ENCODE peak calls at places on chromosome 5, in ten cellular contexts. O is Peyer's patch, I is neural crest cell, U is Calu3, L is stomach, B is HFFc6, W is epithelial cell of proximal tubule, M is lower leg skin, F is H9, X is foreskin fibroblast. Q is an unnamed sample.

GRCh38 chr5:156879665-156880285 is 29.7 kb downstream of the PPP1R2B start:
- DNase-seq in O (no peak), I (no peak), U (no peak), L (no peak), B (no peak), W (no peak), M (no peak), F (no peak), X (no peak), Q (no peak)

GRCh38 chr5:150989695-150990094 is 30.7 kb upstream of the GPX3 start:
- DNase-seq in O (no peak), I (no peak), U (no peak), L (no peak), B (no peak), W (no peak), M (no peak), F (peak), X (no peak), Q (no peak)

GRCh38 chr5:132840896-132841818 is 10.7 kb upstream of the SHROOM1 start:
- DNase-seq in O (no peak), I (no peak), U (no peak), L (no peak), B (peak), W (no peak), M (no peak), F (no peak), X (peak), Q (no peak)

GRCh38 chr5:93800988-93801811 is 59.8 kb upstream of the POU5F2 start:
- DNase-seq in O (no peak), I (peak), U (peak), L (no peak), B (peak), W (no peak), M (no peak), F (no peak), X (peak), Q (peak)

GRCh38 chr5:6714221-6715041 is 1.2 kb downstream of the TENT4A start:
- DNase-seq in O (peak), I (no peak), U (peak), L (no peak), B (no peak), W (no peak), M (no peak), F (no peak), X (no peak), Q (peak)

GRCh38 chr5:74389531-74390305 is 250.8 kb downstream of the ENC1 start:
- DNase-seq in O (no peak), I (no peak), U (no peak), L (no peak), B (no peak), W (no peak), M (no peak), F (no peak), X (no peak), Q (no peak)

GRCh38 chr5:169580964-169581363 is 2.6 kb upstream of the SPDL1 start:
- DNase-seq in O (no peak), I (no peak), U (no peak), L (no peak), B (no peak), W (no peak), M (no peak), F (no peak), X (no peak), Q (no peak)

GRCh38 chr5:125660231-125660895 is 762.8 kb upstream of the GRAMD2B start:
- DNase-seq in O (no peak), I (no peak), U (no peak), L (no peak), B (no peak), W (no peak), M (no peak), F (no peak), X (no peak), Q (no peak)

GRCh38 chr5:130720355-130720754 is 444.7 kb downstream of the HINT1 start:
- DNase-seq in O (no peak), I (no peak), U (peak), L (no peak), B (no peak), W (no peak), M (no peak), F (no peak), X (no peak), Q (peak)

GRCh38 chr5:60510663-60511062 is 189.3 kb downstream of the DEPDC1B start:
- DNase-seq in O (no peak), I (no peak), U (no peak), L (no peak), B (no peak), W (no peak), M (no peak), F (no peak), X (no peak), Q (no peak)

GRCh38 chr5:136028782-136029742 is at the start of gene TGFBI:
- DNase-seq in O (peak), I (peak), U (peak), L (peak), B (peak), W (no peak), M (peak), F (peak), X (peak), Q (peak)

GRCh38 chr5:137649228-137649890 is 86.5 kb downstream of the KLHL3 start:
- DNase-seq in O (no peak), I (no peak), U (no peak), L (no peak), B (peak), W (no peak), M (no peak), F (no peak), X (peak), Q (no peak)

GRCh38 chr5:142671801-142672200 is 14.1 kb downstream of the FGF1 start:
- DNase-seq in O (no peak), I (no peak), U (no peak), L (no peak), B (peak), W (peak), M (no peak), F (no peak), X (peak), Q (no peak)

GRCh38 chr5:141338538-141339306 is at the start of gene PCDHGA2:
- DNase-seq in O (no peak), I (no peak), U (no peak), L (no peak), B (peak), W (no peak), M (no peak), F (peak), X (peak), Q (no peak)

GRCh38 chr5:133779828-133780475 is 167.6 kb upstream of the FSTL4 start:
- DNase-seq in O (no peak), I (no peak), U (no peak), L (no peak), B (no peak), W (no peak), M (no peak), F (peak), X (no peak), Q (no peak)

GRCh38 chr5:110054240-110054639 is 364.5 kb downstream of the MAN2A1 start:
- DNase-seq in O (peak), I (no peak), U (peak), L (peak), B (no peak), W (no peak), M (peak), F (no peak), X (no peak), Q (no peak)

GRCh38 chr5:116137544-116138378 is 52.9 kb downstream of the COMMD10 start:
- DNase-seq in O (no peak), I (peak), U (peak), L (no peak), B (peak), W (peak), M (no peak), F (no peak), X (peak), Q (peak)

GRCh38 chr5:119613937-119614336 is 15.4 kb upstream of the FAM170A start:
- DNase-seq in O (no peak), I (no peak), U (no peak), L (no peak), B (no peak), W (no peak), M (no peak), F (no peak), X (no peak), Q (no peak)

GRCh38 chr5:179355976-179356968 is 11.0 kb upstream of the ADAMTS2 start:
- DNase-seq in O (no peak), I (no peak), U (no peak), L (no peak), B (no peak), W (no peak), M (peak), F (no peak), X (peak), Q (no peak)

GRCh38 chr5:133565993-133566392 is 46.3 kb downstream of the FSTL4 start:
- DNase-seq in O (no peak), I (peak), U (peak), L (no peak), B (no peak), W (no peak), M (no peak), F (no peak), X (peak), Q (peak)

GRCh38 chr5:67815455-67816391 is 399.8 kb upstream of the PIK3R1 start:
- DNase-seq in O (no peak), I (no peak), U (peak), L (no peak), B (no peak), W (no peak), M (no peak), F (no peak), X (no peak), Q (no peak)

GRCh38 chr5:17228833-17229291 is 11.4 kb downstream of the BASP1 start:
- DNase-seq in O (no peak), I (no peak), U (no peak), L (no peak), B (peak), W (no peak), M (no peak), F (no peak), X (peak), Q (no peak)

GRCh38 chr5:174338204-174339010 is 292.9 kb downstream of the NSG2 start:
- DNase-seq in O (no peak), I (no peak), U (no peak), L (no peak), B (no peak), W (no peak), M (no peak), F (no peak), X (no peak), Q (no peak)

GRCh38 chr5:34531736-34532135 is 124.4 kb upstream of the RAI14 start:
- DNase-seq in O (no peak), I (no peak), U (no peak), L (no peak), B (no peak), W (no peak), M (no peak), F (no peak), X (no peak), Q (no peak)

GRCh38 chr5:104095527-104095926 is 532.9 kb upstream of the NUDT12 start:
- DNase-seq in O (no peak), I (no peak), U (no peak), L (no peak), B (no peak), W (no peak), M (no peak), F (no peak), X (no peak), Q (no peak)

GRCh38 chr5:177600458-177601018 is 606 bp downstream of the B4GALT7 start:
- DNase-seq in O (peak), I (no peak), U (no peak), L (no peak), B (no peak), W (no peak), M (no peak), F (no peak), X (no peak), Q (no peak)

GRCh38 chr5:111928501-111928900 is 171.5 kb upstream of the NREP start:
- DNase-seq in O (no peak), I (no peak), U (no peak), L (no peak), B (no peak), W (no peak), M (no peak), F (no peak), X (no peak), Q (no peak)

GRCh38 chr5:180640301-180640764 is 9.1 kb downstream of the FLT4 start:
- DNase-seq in O (no peak), I (no peak), U (no peak), L (no peak), B (no peak), W (no peak), M (no peak), F (no peak), X (no peak), Q (no peak)

GRCh38 chr5:173010021-173010420 is 26.4 kb downstream of the ATP6V0E1 start:
- DNase-seq in O (no peak), I (no peak), U (no peak), L (no peak), B (no peak), W (no peak), M (no peak), F (no peak), X (peak), Q (no peak)

GRCh38 chr5:173016069-173016455 is 32.5 kb downstream of the ATP6V0E1 start:
- DNase-seq in O (no peak), I (no peak), U (no peak), L (no peak), B (no peak), W (no peak), M (no peak), F (no peak), X (no peak), Q (no peak)

GRCh38 chr5:173012882-173013281 is 29.3 kb downstream of the ATP6V0E1 start:
- DNase-seq in O (no peak), I (no peak), U (no peak), L (no peak), B (no peak), W (peak), M (no peak), F (no peak), X (no peak), Q (no peak)

GRCh38 chr5:173011602-173012001 is 28.0 kb downstream of the ATP6V0E1 start:
- DNase-seq in O (no peak), I (no peak), U (no peak), L (no peak), B (no peak), W (no peak), M (no peak), F (no peak), X (no peak), Q (no peak)

GRCh38 chr5:173010547-173011464 is 27.2 kb downstream of the ATP6V0E1 start:
- DNase-seq in O (no peak), I (peak), U (peak), L (peak), B (no peak), W (no peak), M (peak), F (peak), X (no peak), Q (peak)
- TF ChIP-seq CTCF in O (peak), I (peak), U (no peak), L (no peak), B (no peak), W (peak), M (no peak), F (peak), X (peak), Q (peak)

GRCh38 chr5:148311516-148311915 is 707 bp upstream of the SPINK7 start:
- DNase-seq in O (no peak), I (no peak), U (no peak), L (no peak), B (no peak), W (peak), M (no peak), F (no peak), X (no peak), Q (no peak)

GRCh38 chr5:148309746-148310145 is 2.5 kb upstream of the SPINK7 start:
- DNase-seq in O (no peak), I (no peak), U (no peak), L (no peak), B (no peak), W (no peak), M (no peak), F (no peak), X (no peak), Q (no peak)

GRCh38 chr5:148312159-148312558 is at the start of gene SPINK7:
- DNase-seq in O (no peak), I (no peak), U (no peak), L (peak), B (no peak), W (no peak), M (no peak), F (no peak), X (no peak), Q (no peak)

GRCh38 chr5:148309019-148309418 is 3.2 kb upstream of the SPINK7 start:
- DNase-seq in O (no peak), I (no peak), U (no peak), L (no peak), B (no peak), W (no peak), M (no peak), F (no peak), X (no peak), Q (no peak)

GRCh38 chr5:148306446-148306845 is 5.8 kb upstream of the SPINK7 start:
- DNase-seq in O (no peak), I (no peak), U (no peak), L (no peak), B (no peak), W (no peak), M (no peak), F (no peak), X (no peak), Q (no peak)
- TF ChIP-seq CTCF in O (no peak), I (no peak), U (no peak), L (no peak), B (no peak), W (peak), M (no peak), F (peak), X (no peak), Q (no peak)

DNA sequence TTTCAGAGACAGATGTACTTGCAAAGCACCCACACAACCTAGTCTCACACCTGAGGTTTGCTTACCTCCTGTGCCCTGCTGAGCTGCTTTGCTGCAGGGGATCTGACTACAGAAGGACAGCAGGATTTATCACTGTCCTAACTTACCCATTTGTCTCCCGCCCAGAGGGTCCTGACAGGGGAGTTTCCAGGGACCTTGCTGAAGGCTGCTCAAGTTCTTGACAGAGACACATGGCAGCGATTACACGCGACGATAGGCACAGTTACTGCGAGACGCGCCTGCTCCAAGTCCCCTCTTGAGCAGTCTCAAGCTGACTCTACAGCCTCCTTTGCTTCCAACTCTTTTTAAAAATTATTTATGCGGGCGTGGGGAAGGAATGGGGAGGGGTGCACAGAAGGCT is 24.6 kb upstream of the GALNT10 start:
- DNase-seq in O (no peak), I (no peak), U (no peak), L (no peak), B (no peak), W (no peak), M (no peak), F (peak), X (no peak), Q (peak)
- TF ChIP-seq CTCF in O (no peak), I (no peak), U (no peak), L (no peak), B (no peak), W (no peak), M (no peak), F (no peak), X (no peak), Q (no peak)

DNA sequence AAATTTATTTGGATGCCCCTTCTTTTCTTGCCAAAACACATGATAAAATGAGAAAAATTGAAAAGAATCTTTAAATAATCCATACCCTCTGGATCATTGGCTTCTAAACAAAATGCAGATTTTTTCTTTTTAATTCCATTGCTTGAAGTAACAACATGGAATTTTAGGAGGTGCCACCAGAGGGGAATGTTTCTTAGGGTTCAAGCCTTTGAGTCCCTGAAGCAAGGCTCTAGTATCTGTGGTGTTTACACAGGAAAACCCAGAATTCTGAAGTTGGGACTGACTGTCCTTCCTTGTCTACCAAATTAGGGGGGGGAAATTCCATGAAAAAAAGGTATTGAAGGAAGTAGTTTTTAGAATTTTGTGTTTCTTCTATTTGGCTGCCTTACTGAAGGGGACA is 69.4 kb downstream of the LMNB1 start:
- DNase-seq in O (no peak), I (no peak), U (no peak), L (no peak), B (peak), W (no peak), M (no peak), F (no peak), X (peak), Q (no peak)
- TF ChIP-seq CTCF in O (no peak), I (no peak), U (no peak), L (no peak), B (peak), W (no peak), M (no peak), F (peak), X (peak), Q (no peak)

GRCh38 chr5:139863855-139864558 is 68.4 kb downstream of the PSD2 start:
- DNase-seq in O (peak), I (peak), U (peak), L (peak), B (peak), W (no peak), M (peak), F (peak), X (peak), Q (peak)

GRCh38 chr5:139861889-139862207 is 66.2 kb downstream of the PSD2 start:
- DNase-seq in O (no peak), I (no peak), U (no peak), L (no peak), B (no peak), W (no peak), M (no peak), F (no peak), X (no peak), Q (no peak)

GRCh38 chr5:139863361-139863760 is 67.8 kb downstream of the PSD2 start:
- DNase-seq in O (no peak), I (no peak), U (no peak), L (no peak), B (no peak), W (no peak), M (no peak), F (no peak), X (peak), Q (no peak)

GRCh38 chr5:139862313-139862712 is 66.7 kb downstream of the PSD2 start:
- DNase-seq in O (no peak), I (no peak), U (no peak), L (no peak), B (peak), W (no peak), M (no peak), F (no peak), X (peak), Q (no peak)

GRCh38 chr5:139862803-139863202 is 67.2 kb downstream of the PSD2 start:
- DNase-seq in O (no peak), I (no peak), U (no peak), L (no peak), B (no peak), W (no peak), M (no peak), F (no peak), X (no peak), Q (no peak)
- TF ChIP-seq CTCF in O (no peak), I (no peak), U (no peak), L (no peak), B (peak), W (peak), M (no peak), F (peak), X (no peak), Q (no peak)

DNA sequence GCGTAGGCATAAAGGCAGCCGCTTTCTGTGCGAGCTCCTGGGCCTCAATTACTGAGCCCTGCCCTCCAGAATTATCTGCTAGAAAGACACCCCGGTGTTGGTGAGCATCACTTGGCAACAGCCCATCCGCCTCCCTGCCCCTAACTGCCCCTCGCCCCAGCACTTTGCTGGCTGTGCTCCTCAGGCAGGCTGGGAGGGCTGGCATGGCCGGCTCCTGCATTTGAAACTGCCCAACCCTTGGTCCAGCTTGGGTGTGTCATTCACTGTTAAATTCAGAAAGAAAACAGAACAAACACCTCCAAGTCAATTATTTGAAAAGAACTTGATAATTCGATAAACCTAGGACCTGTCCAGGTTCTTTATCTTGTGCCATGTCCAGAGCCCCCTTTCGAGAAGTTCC is 334.2 kb downstream of the IRX2 start:
- DNase-seq in O (no peak), I (no peak), U (no peak), L (no peak), B (no peak), W (no peak), M (no peak), F (no peak), X (no peak), Q (no peak)
- TF ChIP-seq CTCF in O (no peak), I (no peak), U (no peak), L (no peak), B (no peak), W (no peak), M (no peak), F (no peak), X (no peak), Q (no peak)

DNA sequence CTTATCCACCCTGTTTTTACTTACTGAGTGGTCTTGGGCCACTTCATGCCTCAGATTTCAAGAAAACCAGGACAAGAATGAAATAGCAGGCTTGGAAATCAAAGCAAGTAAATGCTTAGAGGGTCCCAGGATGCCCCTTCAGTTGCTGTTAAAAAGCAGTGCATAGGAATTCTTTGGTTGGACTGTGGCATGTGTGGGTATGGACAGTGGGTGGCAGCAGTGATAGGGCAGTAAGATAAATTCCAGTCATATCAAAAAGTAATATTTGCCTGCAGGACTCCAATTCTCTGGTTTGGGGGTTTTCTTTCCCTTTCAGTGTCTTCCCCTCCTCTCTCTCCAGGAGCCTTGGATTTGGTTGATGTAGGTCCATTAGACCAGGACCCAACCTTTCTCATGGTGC is 306.7 kb upstream of the CLINT1 start:
- DNase-seq in O (no peak), I (no peak), U (no peak), L (no peak), B (no peak), W (no peak), M (no peak), F (no peak), X (no peak), Q (no peak)
- TF ChIP-seq CTCF in O (no peak), I (no peak), U (no peak), L (no peak), B (no peak), W (no peak), M (no peak), F (no peak), X (no peak), Q (no peak)